ENCODE peak calls at places on chromosomes 13 and 19, in four cellular contexts. Y is stimulated activated CD8-positive, alpha-beta memory T cell treated with anti-CD3 and anti-CD28 coated beads, Interleukin-15, amount 100 ng/mL, for 24 hours; J is pons; R is GOT3. G is an unnamed sample.

GRCh38 chr13:110625771-110626321 is 10.5 kb downstream of the NAXD start:
- DNase-seq in Y (no peak), J (no peak), R (no peak), G (no peak)

GRCh38 chr13:79353698-79354097 is 52.4 kb downstream of the RBM26 start:
- DNase-seq in Y (no peak), J (no peak), R (no peak), G (no peak)

GRCh38 chr19:2033825-2034159 is 17.3 kb downstream of the MKNK2 start:
- DNase-seq in Y (no peak), J (no peak), R (no peak), G (no peak)

GRCh38 chr13:102309110-102309509 is 92.7 kb downstream of the FGF14 start:
- DNase-seq in Y (no peak), J (no peak), R (no peak), G (peak; percentile 59)

GRCh38 chr19:16445238-16446107 is 26.3 kb downstream of the EPS15L1 start:
- DNase-seq in Y (no peak), J (no peak), R (no peak), G (no peak)

GRCh38 chr13:76020421-76020955 is 384.4 kb downstream of the LMO7 start:
- DNase-seq in Y (no peak), J (peak; percentile 78), R (no peak), G (no peak)

GRCh38 chr19:37997911-37998344 is 90.9 kb downstream of the SIPA1L3 start:
- DNase-seq in Y (no peak), J (no peak), R (no peak), G (no peak)

GRCh38 chr13:93307651-93308050 is 81.0 kb downstream of the GPC6 start:
- DNase-seq in Y (no peak), J (no peak), R (no peak), G (no peak)

GRCh38 chr13:99258210-99258860 is at the start of gene GPR18:
- DNase-seq in Y (no peak), J (no peak), R (no peak), G (no peak)

GRCh38 chr13:75319244-75319643 is 162.7 kb downstream of the TBC1D4 start:
- DNase-seq in Y (no peak), J (peak; percentile 80), R (no peak), G (peak; percentile 59)

GRCh38 chr13:102460806-102461205 is 59.0 kb upstream of the FGF14 start:
- DNase-seq in Y (no peak), J (no peak), R (no peak), G (no peak)

GRCh38 chr19:31285744-31286143 is 63.5 kb downstream of the TSHZ3 start:
- DNase-seq in Y (no peak), J (peak; percentile 9), R (no peak), G (no peak)

GRCh38 chr13:21557995-21558394 is 46.0 kb downstream of the MICU2 start:
- DNase-seq in Y (no peak), J (no peak), R (no peak), G (no peak)

GRCh38 chr13:73258396-73258795 is 199.6 kb downstream of the KLF5 start:
- DNase-seq in Y (no peak), J (no peak), R (no peak), G (no peak)

GRCh38 chr13:36981156-36981743 is 17.9 kb downstream of the ALG5 start:
- DNase-seq in Y (no peak), J (peak; percentile 80), R (no peak), G (peak; percentile 47)

GRCh38 chr13:65844266-65844841 is 1385.8 kb downstream of the PCDH9 start:
- DNase-seq in Y (no peak), J (no peak), R (no peak), G (no peak)

GRCh38 chr13:85509512-85509911 is 289.7 kb downstream of the SLITRK6 start:
- DNase-seq in Y (no peak), J (no peak), R (no peak), G (no peak)

GRCh38 chr13:61414136-61414535 is 1.5 kb downstream of the PCDH20 start:
- DNase-seq in Y (no peak), J (no peak), R (no peak), G (peak; percentile 34)

GRCh38 chr19:24140099-24140498 is 53.1 kb downstream of the ZNF254 start:
- DNase-seq in Y (no peak), J (no peak), R (no peak), G (no peak)

GRCh38 chr19:33227870-33228599 is 2.4 kb upstream of the SLC7A10 start:
- DNase-seq in Y (no peak), J (no peak), R (no peak), G (no peak)

GRCh38 chr19:51480590-51480989 is 2.3 kb downstream of the CEACAM18 start:
- DNase-seq in Y (no peak), J (no peak), R (no peak), G (no peak)

GRCh38 chr19:50008532-50008931 is 16.6 kb downstream of the VRK3 start:
- DNase-seq in Y (no peak), J (no peak), R (no peak), G (no peak)

GRCh38 chr13:93859666-93860065 is 619.8 kb downstream of the DCT start:
- DNase-seq in Y (no peak), J (no peak), R (no peak), G (no peak)

GRCh38 chr13:31282741-31283455 is 83.1 kb downstream of the B3GLCT start:
- DNase-seq in Y (no peak), J (no peak), R (no peak), G (no peak)

G was measured in Ammon's horn.